ENCODE peak calls at places on chromosome X, in seven cellular contexts. One of them, this sample, is unnamed. For H3K4me1, the result is how much of the 10 kb centered on the place peaks cover.

GRCh38 chrX:142095816-142096215 is 109.3 kb downstream of the MAGEC2 start:
- DNase-seq in lower lobe of right lung: no peak
- DNase-seq in breast epithelium: no peak
- DNase-seq in astrocyte: no peak
- DNase-seq in sigmoid colon: no peak
- DNase-seq in MM.1S: no peak
- DNase-seq in right cardiac atrium: no peak
- DNase-seq in this sample: no peak

GRCh38 chrX:37712458-37712857 is 26.9 kb downstream of the XK start:
- DNase-seq in lower lobe of right lung: no peak
- DNase-seq in breast epithelium: no peak
- DNase-seq in astrocyte: peak
- DNase-seq in sigmoid colon: no peak
- DNase-seq in MM.1S: no peak
- DNase-seq in right cardiac atrium: no peak
- DNase-seq in this sample: no peak

GRCh38 chrX:25524150-25524549 is 508.4 kb upstream of the ARX start:
- DNase-seq in lower lobe of right lung: no peak
- DNase-seq in breast epithelium: no peak
- DNase-seq in astrocyte: no peak
- DNase-seq in sigmoid colon: no peak
- DNase-seq in MM.1S: no peak
- DNase-seq in right cardiac atrium: no peak
- DNase-seq in this sample: no peak

GRCh38 chrX:10634681-10635161 is 14.3 kb upstream of the MID1 start:
- DNase-seq in lower lobe of right lung: no peak
- DNase-seq in breast epithelium: no peak
- DNase-seq in astrocyte: peak
- DNase-seq in sigmoid colon: no peak
- DNase-seq in MM.1S: no peak
- DNase-seq in right cardiac atrium: no peak
- DNase-seq in this sample: no peak

GRCh38 chrX:48697182-48697727 is 721 bp downstream of the SUV39H1 start:
- DNase-seq in lower lobe of right lung: no peak
- DNase-seq in breast epithelium: no peak
- DNase-seq in astrocyte: peak
- DNase-seq in sigmoid colon: no peak
- DNase-seq in MM.1S: no peak
- DNase-seq in right cardiac atrium: no peak
- DNase-seq in this sample: peak

GRCh38 chrX:121114691-121115090 is 67.3 kb downstream of the GLUD2 start:
- DNase-seq in lower lobe of right lung: no peak
- DNase-seq in breast epithelium: no peak
- DNase-seq in astrocyte: no peak
- DNase-seq in sigmoid colon: no peak
- DNase-seq in MM.1S: no peak
- DNase-seq in right cardiac atrium: no peak
- DNase-seq in this sample: no peak

GRCh38 chrX:56232221-56233082 is at the start of gene KLF8:
- DNase-seq in lower lobe of right lung: peak
- DNase-seq in breast epithelium: peak
- DNase-seq in astrocyte: no peak
- DNase-seq in sigmoid colon: peak
- DNase-seq in MM.1S: no peak
- DNase-seq in right cardiac atrium: peak
- DNase-seq in this sample: no peak

GRCh38 chrX:8845060-8845459 is 43.9 kb upstream of the FAM9A start:
- DNase-seq in lower lobe of right lung: no peak
- DNase-seq in breast epithelium: no peak
- DNase-seq in astrocyte: peak
- DNase-seq in sigmoid colon: no peak
- DNase-seq in MM.1S: no peak
- DNase-seq in right cardiac atrium: no peak
- DNase-seq in this sample: no peak

GRCh38 chrX:129790146-129790545 is 10.4 kb downstream of the SASH3 start:
- DNase-seq in lower lobe of right lung: no peak
- DNase-seq in breast epithelium: no peak
- DNase-seq in astrocyte: no peak
- DNase-seq in sigmoid colon: peak
- DNase-seq in MM.1S: no peak
- DNase-seq in right cardiac atrium: no peak
- DNase-seq in this sample: peak

GRCh38 chrX:7286461-7286860 is 138.5 kb upstream of the PUDP start:
- DNase-seq in lower lobe of right lung: no peak
- DNase-seq in breast epithelium: no peak
- DNase-seq in astrocyte: no peak
- DNase-seq in sigmoid colon: no peak
- DNase-seq in MM.1S: no peak
- DNase-seq in right cardiac atrium: no peak
- DNase-seq in this sample: no peak

GRCh38 chrX:131802836-131803626 is 220.1 kb upstream of the STK26 start:
- DNase-seq in lower lobe of right lung: no peak
- DNase-seq in breast epithelium: peak
- DNase-seq in astrocyte: no peak
- DNase-seq in sigmoid colon: peak
- DNase-seq in MM.1S: peak
- DNase-seq in right cardiac atrium: no peak
- DNase-seq in this sample: peak

GRCh38 chrX:78747471-78747870 is at the start of gene LPAR4:
- DNase-seq in lower lobe of right lung: no peak
- DNase-seq in breast epithelium: no peak
- DNase-seq in astrocyte: peak
- DNase-seq in sigmoid colon: no peak
- DNase-seq in MM.1S: no peak
- DNase-seq in right cardiac atrium: peak
- DNase-seq in this sample: no peak

GRCh38 chrX:40091691-40092421 is 5.9 kb downstream of the BCOR start:
- DNase-seq in lower lobe of right lung: no peak
- DNase-seq in breast epithelium: no peak
- DNase-seq in astrocyte: no peak
- DNase-seq in sigmoid colon: no peak
- DNase-seq in MM.1S: no peak
- DNase-seq in right cardiac atrium: no peak
- DNase-seq in this sample: peak
- H3K4me1 ChIP-seq in lower lobe of right lung: under half
- H3K4me1 ChIP-seq in breast epithelium: under half
- H3K4me1 ChIP-seq in astrocyte: under half
- H3K4me1 ChIP-seq in sigmoid colon: under half
- H3K4me1 ChIP-seq in MM.1S: under half
- H3K4me1 ChIP-seq in right cardiac atrium: under half
- H3K4me1 ChIP-seq in this sample: half or more

GRCh38 chrX:74246524-74246923 is 57.5 kb upstream of the ZCCHC13 start:
- DNase-seq in lower lobe of right lung: no peak
- DNase-seq in breast epithelium: no peak
- DNase-seq in astrocyte: no peak
- DNase-seq in sigmoid colon: no peak
- DNase-seq in MM.1S: no peak
- DNase-seq in right cardiac atrium: no peak
- DNase-seq in this sample: no peak

GRCh38 chrX:74251006-74251930 is 52.7 kb upstream of the ZCCHC13 start:
- DNase-seq in lower lobe of right lung: no peak
- DNase-seq in breast epithelium: no peak
- DNase-seq in astrocyte: peak
- DNase-seq in sigmoid colon: no peak
- DNase-seq in MM.1S: no peak
- DNase-seq in right cardiac atrium: no peak
- DNase-seq in this sample: no peak

GRCh38 chrX:74250574-74250973 is 53.4 kb upstream of the ZCCHC13 start:
- DNase-seq in lower lobe of right lung: no peak
- DNase-seq in breast epithelium: no peak
- DNase-seq in astrocyte: no peak
- DNase-seq in sigmoid colon: no peak
- DNase-seq in MM.1S: no peak
- DNase-seq in right cardiac atrium: no peak
- DNase-seq in this sample: no peak

GRCh38 chrX:74248889-74249288 is 55.1 kb upstream of the ZCCHC13 start:
- DNase-seq in lower lobe of right lung: no peak
- DNase-seq in breast epithelium: no peak
- DNase-seq in astrocyte: no peak
- DNase-seq in sigmoid colon: no peak
- DNase-seq in MM.1S: no peak
- DNase-seq in right cardiac atrium: peak
- DNase-seq in this sample: no peak

DNA sequence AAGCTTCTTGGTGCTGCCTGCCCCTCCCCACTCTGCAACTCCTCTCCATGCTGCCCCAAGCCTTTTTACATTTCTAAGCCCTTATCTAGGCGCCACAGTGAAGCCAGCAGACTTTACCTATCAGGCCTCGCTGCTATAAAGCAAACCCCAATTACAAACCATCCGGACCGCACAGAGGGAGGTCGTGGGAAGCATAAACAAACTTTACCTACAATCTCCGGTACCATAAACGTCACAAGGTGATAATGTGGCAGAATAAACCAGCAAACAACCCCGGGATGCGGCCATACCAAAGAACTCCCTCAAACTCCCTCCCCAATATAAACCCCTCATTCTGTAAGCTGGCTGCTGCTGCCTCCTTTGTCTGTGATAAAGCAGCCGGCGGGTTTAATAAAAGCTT is 54.0 kb upstream of the ZCCHC13 start:
- DNase-seq in lower lobe of right lung: no peak
- DNase-seq in breast epithelium: no peak
- DNase-seq in astrocyte: no peak
- DNase-seq in sigmoid colon: no peak
- DNase-seq in MM.1S: no peak
- DNase-seq in right cardiac atrium: no peak
- DNase-seq in this sample: no peak
- H3K4me1 ChIP-seq in lower lobe of right lung: under half
- H3K4me1 ChIP-seq in breast epithelium: under half
- H3K4me1 ChIP-seq in astrocyte: under half
- H3K4me1 ChIP-seq in sigmoid colon: under half
- H3K4me1 ChIP-seq in MM.1S: under half
- H3K4me1 ChIP-seq in right cardiac atrium: under half
- H3K4me1 ChIP-seq in this sample: under half

GRCh38 chrX:69090022-69090421 is 75.2 kb downstream of the PJA1 start:
- DNase-seq in lower lobe of right lung: no peak
- DNase-seq in breast epithelium: no peak
- DNase-seq in astrocyte: no peak
- DNase-seq in sigmoid colon: no peak
- DNase-seq in MM.1S: no peak
- DNase-seq in right cardiac atrium: no peak
- DNase-seq in this sample: no peak
- H3K4me1 ChIP-seq in lower lobe of right lung: under half
- H3K4me1 ChIP-seq in breast epithelium: under half
- H3K4me1 ChIP-seq in astrocyte: under half
- H3K4me1 ChIP-seq in sigmoid colon: under half
- H3K4me1 ChIP-seq in MM.1S: under half
- H3K4me1 ChIP-seq in right cardiac atrium: under half
- H3K4me1 ChIP-seq in this sample: under half

DNA sequence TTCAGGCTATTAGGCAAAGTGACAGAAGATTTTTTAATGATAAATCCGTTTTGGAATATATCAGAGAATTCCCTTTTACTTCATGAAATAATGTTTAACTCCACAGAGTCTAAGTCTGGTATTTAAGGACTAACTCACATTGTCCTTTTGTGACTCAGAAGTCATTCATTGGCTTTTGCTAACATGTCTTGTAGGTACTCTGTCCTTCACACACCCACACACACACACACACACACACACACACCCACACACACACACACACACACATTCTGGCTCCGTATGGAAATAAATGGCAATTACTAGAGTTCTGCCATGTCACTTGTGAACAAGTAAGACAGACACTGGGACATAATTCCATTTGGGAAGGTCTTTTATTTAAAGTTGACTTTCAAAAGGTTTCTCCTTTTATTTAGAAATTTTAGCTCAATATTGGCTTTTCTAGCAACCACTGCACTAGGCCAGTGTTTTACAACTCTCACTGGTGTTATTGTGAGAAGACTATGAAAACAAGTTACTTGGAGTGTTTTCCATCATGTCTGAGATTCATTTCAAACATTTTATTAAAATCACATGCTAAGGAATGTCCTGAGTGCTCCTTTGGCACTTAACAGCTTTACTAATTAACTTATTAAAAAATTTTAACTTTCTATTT is 240.1 kb upstream of the GPC4 start:
- DNase-seq in lower lobe of right lung: no peak
- DNase-seq in breast epithelium: no peak
- DNase-seq in astrocyte: peak
- DNase-seq in sigmoid colon: no peak
- DNase-seq in MM.1S: no peak
- DNase-seq in right cardiac atrium: no peak
- DNase-seq in this sample: no peak
- H3K4me1 ChIP-seq in lower lobe of right lung: under half
- H3K4me1 ChIP-seq in breast epithelium: under half
- H3K4me1 ChIP-seq in astrocyte: under half
- H3K4me1 ChIP-seq in sigmoid colon: under half
- H3K4me1 ChIP-seq in MM.1S: under half
- H3K4me1 ChIP-seq in right cardiac atrium: under half
- H3K4me1 ChIP-seq in this sample: under half

GRCh38 chrX:40085086-40085551 is 12.6 kb downstream of the BCOR start:
- DNase-seq in lower lobe of right lung: no peak
- DNase-seq in breast epithelium: no peak
- DNase-seq in astrocyte: peak
- DNase-seq in sigmoid colon: no peak
- DNase-seq in MM.1S: no peak
- DNase-seq in right cardiac atrium: peak
- DNase-seq in this sample: no peak

GRCh38 chrX:40083120-40083978 is 14.4 kb downstream of the BCOR start:
- DNase-seq in lower lobe of right lung: peak
- DNase-seq in breast epithelium: no peak
- DNase-seq in astrocyte: no peak
- DNase-seq in sigmoid colon: no peak
- DNase-seq in MM.1S: no peak
- DNase-seq in right cardiac atrium: peak
- DNase-seq in this sample: peak

GRCh38 chrX:40083979-40084359 is 13.8 kb downstream of the BCOR start:
- DNase-seq in lower lobe of right lung: no peak
- DNase-seq in breast epithelium: no peak
- DNase-seq in astrocyte: no peak
- DNase-seq in sigmoid colon: no peak
- DNase-seq in MM.1S: no peak
- DNase-seq in right cardiac atrium: no peak
- DNase-seq in this sample: no peak

GRCh38 chrX:40085714-40086113 is 12.0 kb downstream of the BCOR start:
- DNase-seq in lower lobe of right lung: no peak
- DNase-seq in breast epithelium: no peak
- DNase-seq in astrocyte: no peak
- DNase-seq in sigmoid colon: no peak
- DNase-seq in MM.1S: no peak
- DNase-seq in right cardiac atrium: no peak
- DNase-seq in this sample: no peak

DNA sequence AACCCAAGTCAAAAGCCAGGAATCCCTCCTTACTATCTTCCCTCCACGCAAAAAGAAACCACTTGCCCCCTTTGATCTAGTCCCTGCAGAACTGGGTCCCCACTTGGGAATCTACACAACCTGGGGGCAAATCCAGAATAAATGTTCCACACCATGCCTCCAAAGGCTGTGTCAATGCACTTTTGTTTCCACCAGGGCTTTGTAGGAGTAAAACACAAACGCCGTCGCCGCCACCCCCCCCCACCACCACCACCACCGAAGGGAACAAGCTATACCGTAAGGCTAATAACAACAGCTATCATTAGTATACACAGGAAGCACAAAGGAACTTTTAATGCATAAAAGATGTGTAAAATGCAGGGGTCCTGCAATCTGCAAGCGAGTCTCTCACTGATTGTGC is 13.3 kb downstream of the BCOR start:
- DNase-seq in lower lobe of right lung: no peak
- DNase-seq in breast epithelium: no peak
- DNase-seq in astrocyte: no peak
- DNase-seq in sigmoid colon: no peak
- DNase-seq in MM.1S: no peak
- DNase-seq in right cardiac atrium: no peak
- DNase-seq in this sample: no peak
- H3K4me1 ChIP-seq in lower lobe of right lung: half or more
- H3K4me1 ChIP-seq in breast epithelium: under half
- H3K4me1 ChIP-seq in astrocyte: under half
- H3K4me1 ChIP-seq in sigmoid colon: half or more
- H3K4me1 ChIP-seq in MM.1S: under half
- H3K4me1 ChIP-seq in right cardiac atrium: under half
- H3K4me1 ChIP-seq in this sample: half or more

GRCh38 chrX:154329284-154329683 is 33.7 kb downstream of the TKTL1 start:
- DNase-seq in lower lobe of right lung: no peak
- DNase-seq in breast epithelium: no peak
- DNase-seq in astrocyte: no peak
- DNase-seq in sigmoid colon: no peak
- DNase-seq in MM.1S: no peak
- DNase-seq in right cardiac atrium: no peak
- DNase-seq in this sample: peak
- H3K4me1 ChIP-seq in lower lobe of right lung: under half
- H3K4me1 ChIP-seq in breast epithelium: under half
- H3K4me1 ChIP-seq in astrocyte: under half
- H3K4me1 ChIP-seq in sigmoid colon: under half
- H3K4me1 ChIP-seq in MM.1S: under half
- H3K4me1 ChIP-seq in right cardiac atrium: under half
- H3K4me1 ChIP-seq in this sample: under half

This sample was measured in spleen.